ENCODE peak calls at places on chromosome 19, in four cellular contexts. M, K, W and J are unnamed samples.

GRCh38 chr19:3642987-3643386 is 16.4 kb upstream of the CACTIN start:
- DNase-seq in W (no peak), K (no peak), M (no peak), J (no peak)

GRCh38 chr19:9431475-9431874 is 3.9 kb downstream of the ZNF266 start:
- DNase-seq in K (no peak), M (no peak), W (no peak), J (peak)

GRCh38 chr19:1315470-1316166 is 29.9 kb downstream of the EFNA2 start:
- DNase-seq in K (no peak), M (no peak), W (peak), J (peak)

GRCh38 chr19:44278181-44278690 is 18.6 kb downstream of the ZNF233 start:
- DNase-seq in K (no peak), W (peak), M (no peak), J (peak)

GRCh38 chr19:30153326-30154210 is 211.5 kb downstream of the URI1 start:
- DNase-seq in K (no peak), M (no peak), W (no peak), J (no peak)

GRCh38 chr19:41478875-41479756 is 36.2 kb downstream of the ERICH4 start:
- DNase-seq in K (no peak), W (peak), M (no peak), J (no peak)

GRCh38 chr19:44808463-44809371 is at the start of gene BCAM:
- DNase-seq in M (no peak), W (peak), K (no peak), J (peak)

GRCh38 chr19:38003427-38004099 is 96.6 kb downstream of the SIPA1L3 start:
- DNase-seq in M (peak), K (no peak), W (peak), J (peak)

GRCh38 chr19:35935911-35936737 is at the start of gene LRFN3:
- DNase-seq in K (no peak), W (peak), M (no peak), J (peak)

GRCh38 chr19:15507068-15508034 is 974 bp upstream of the CYP4F22 start:
- DNase-seq in K (no peak), W (no peak), M (no peak), J (no peak)

GRCh38 chr19:10122066-10122465 is 2.4 kb upstream of the EIF3G start:
- DNase-seq in K (no peak), M (no peak), W (peak), J (peak)

GRCh38 chr19:53659292-53659691 is 27.5 kb downstream of the DPRX start:
- DNase-seq in K (no peak), M (no peak), W (no peak), J (no peak)

GRCh38 chr19:294341-294818 is 3.2 kb upstream of the PLPP2 start:
- DNase-seq in W (no peak), K (no peak), M (no peak), J (peak)

GRCh38 chr19:33195711-33196347 is 1.7 kb downstream of the LRP3 start:
- DNase-seq in M (no peak), K (no peak), W (no peak), J (no peak)

GRCh38 chr19:51159656-51160055 is 17.6 kb downstream of the SIGLEC7 start:
- DNase-seq in K (no peak), M (no peak), W (no peak), J (no peak)

GRCh38 chr19:46718934-46719551 is 2.1 kb upstream of the PRKD2 start:
- DNase-seq in K (no peak), M (no peak), W (no peak), J (no peak)

GRCh38 chr19:38072776-38073411 is 151.1 kb downstream of the DPF1 start:
- DNase-seq in W (no peak), K (no peak), M (no peak), J (no peak)

GRCh38 chr19:31391518-31391917 is 42.3 kb upstream of the TSHZ3 start:
- DNase-seq in K (no peak), M (no peak), W (no peak), J (no peak)

GRCh38 chr19:45079911-45080469 is 930 bp downstream of the GEMIN7 start:
- DNase-seq in K (no peak), M (no peak), W (no peak), J (no peak)

GRCh38 chr19:18773682-18774081 is 17.4 kb downstream of the COMP start:
- DNase-seq in K (no peak), M (no peak), W (no peak), J (no peak)

GRCh38 chr19:18772620-18773587 is 18.2 kb downstream of the COMP start:
- DNase-seq in M (no peak), K (no peak), W (no peak), J (no peak)

GRCh38 chr19:18770663-18771327 is 20.3 kb downstream of the COMP start:
- DNase-seq in K (no peak), W (no peak), M (no peak), J (no peak)

GRCh38 chr19:18769989-18770528 is 21.0 kb downstream of the COMP start:
- DNase-seq in K (no peak), W (no peak), M (no peak), J (no peak)

DNA sequence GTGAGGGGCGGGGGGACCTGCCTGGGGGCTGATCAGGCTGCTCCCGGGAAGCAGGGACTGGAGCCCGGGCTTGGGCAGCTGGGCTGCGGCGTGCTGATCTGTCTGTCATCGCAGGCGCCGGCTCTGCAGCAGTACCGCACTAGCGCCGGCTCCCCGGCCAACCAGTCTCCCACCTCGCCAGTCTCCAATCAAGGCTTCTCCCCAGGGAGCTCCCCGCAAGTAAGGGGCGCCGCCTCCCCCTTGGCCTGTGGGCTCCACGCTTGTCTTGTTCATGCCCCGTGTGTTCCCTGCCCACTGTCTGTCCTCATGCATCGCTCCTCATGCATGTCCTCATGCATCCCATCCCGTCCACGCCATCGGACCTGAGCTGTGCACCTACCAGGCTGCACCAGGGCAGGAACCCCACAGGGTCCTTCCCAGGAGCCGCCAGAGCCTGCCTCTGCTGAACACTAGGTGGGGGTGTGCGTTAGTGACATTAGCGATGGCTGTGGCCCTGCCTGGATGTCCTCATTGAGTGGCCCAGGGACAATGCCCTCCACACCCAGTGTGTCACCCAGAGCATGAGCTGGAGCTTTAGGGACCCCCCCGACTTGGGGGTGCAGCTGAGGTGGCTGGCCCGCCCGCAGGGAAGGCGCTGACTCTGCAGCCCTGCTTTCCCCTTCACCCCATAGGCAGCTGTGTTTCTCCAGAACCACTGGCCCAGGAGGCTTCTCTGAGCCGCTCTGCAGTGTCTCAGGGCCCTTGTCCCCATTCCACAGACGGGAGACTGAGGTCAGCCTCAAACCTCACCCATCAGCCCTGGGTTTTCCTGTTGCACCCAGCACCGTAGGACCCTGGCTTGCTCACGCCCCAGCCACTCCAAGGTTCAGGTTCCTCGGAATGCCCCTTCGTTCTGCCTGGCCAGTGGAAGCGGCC is 19.5 kb downstream of the COMP start:
- DNase-seq in M (no peak), K (no peak), W (no peak), J (no peak)
- TF ChIP-seq CTCF in M (no peak), K (no peak), W (no peak), J (peak)

GRCh38 chr19:2385053-2385721 is 25.1 kb downstream of the TMPRSS9 start:
- DNase-seq in W (peak), M (no peak), K (no peak), J (peak)
- TF ChIP-seq CTCF in W (no peak), M (no peak), K (no peak), J (no peak)

GRCh38 chr19:57558525-57558924 is 1.1 kb downstream of the ZNF550 start:
- DNase-seq in W (peak), M (no peak), K (no peak), J (peak)
- TF ChIP-seq CTCF in W (peak), M (no peak), K (no peak), J (peak)

GRCh38 chr19:12733369-12733896 is 1.1 kb downstream of the TRIR start:
- DNase-seq in K (no peak), W (peak), M (no peak), J (peak)
- TF ChIP-seq CTCF in K (no peak), W (peak), M (no peak), J (peak)

GRCh38 chr19:48665786-48666185 is 7.0 kb downstream of the NTN5 start:
- DNase-seq in M (no peak), K (no peak), W (no peak), J (no peak)
- TF ChIP-seq CTCF in M (no peak), K (no peak), W (no peak), J (no peak)

GRCh38 chr19:16588089-16588823 is 16.0 kb upstream of the SLC35E1 start:
- DNase-seq in W (peak), K (no peak), M (no peak), J (peak)
- TF ChIP-seq CTCF in W (no peak), K (no peak), M (no peak), J (no peak)

GRCh38 chr19:55165952-55166529 is 372 bp downstream of the DNAAF3 start:
- DNase-seq in M (no peak), W (peak), K (no peak), J (peak)
- TF ChIP-seq CTCF in M (no peak), W (peak), K (no peak), J (peak)

GRCh38 chr19:42561512-42561911 is 33.2 kb downstream of the CEACAM8 start:
- DNase-seq in K (no peak), M (no peak), W (no peak), J (no peak)
- TF ChIP-seq CTCF in K (no peak), M (no peak), W (no peak), J (no peak)

DNA sequence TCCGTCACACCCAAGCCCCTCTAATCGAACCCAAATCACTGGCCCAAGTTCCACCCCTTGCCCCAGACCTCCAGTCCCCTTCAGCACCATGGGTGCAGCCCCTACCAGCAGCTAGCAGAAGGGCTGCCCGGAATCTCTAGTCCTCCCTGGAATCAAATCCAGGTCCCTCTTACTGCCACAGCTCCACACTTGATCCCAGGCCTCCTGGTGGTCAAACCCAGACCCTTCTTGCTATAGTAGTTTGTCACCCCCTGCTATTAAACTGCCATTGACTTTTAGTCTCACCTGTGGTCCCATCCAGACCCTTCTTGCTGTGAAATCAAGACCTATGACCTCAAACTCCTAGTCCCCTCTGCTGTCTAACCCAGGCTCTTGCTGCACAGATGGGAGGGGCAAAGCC is 8.7 kb downstream of the HIPK4 start:
- DNase-seq in W (no peak), M (no peak), K (no peak), J (no peak)
- TF ChIP-seq CTCF in W (peak), M (no peak), K (no peak), J (peak)

GRCh38 chr19:54882758-54883157 is 8.7 kb downstream of the FCAR start:
- DNase-seq in W (no peak), K (no peak), M (no peak), J (no peak)
- TF ChIP-seq CTCF in W (no peak), K (no peak), M (no peak), J (no peak)